ENCODE peak calls at places on chromosomes 6 and 20, in eight cellular contexts. R, T, P, X, O, F, B and C are unnamed samples.

GRCh38 chr6:46022110-46022948 is 6.7 kb upstream of the CLIC5 start:
- DNase-seq in T (no peak), O (no peak), P (no peak), R (no peak), X (no peak), B (no peak), F (no peak), C (no peak)

GRCh38 chr6:92647630-92648029 is 771.7 kb downstream of the EPHA7 start:
- DNase-seq in B (no peak), R (no peak), P (no peak), T (no peak), O (no peak), X (no peak), F (no peak), C (no peak)

GRCh38 chr6:30556714-30556963 is 350 bp upstream of the GNL1 start:
- DNase-seq in O (peak), T (peak), X (no peak), R (no peak), B (no peak), P (no peak), F (no peak), C (no peak)

GRCh38 chr6:36083446-36083845 is 46.9 kb upstream of the MAPK13 start:
- DNase-seq in R (no peak), F (no peak), O (no peak), P (no peak), T (no peak), B (no peak), X (no peak), C (no peak)

GRCh38 chr20:48129319-48129973 is 344.2 kb upstream of the SULF2 start:
- DNase-seq in X (no peak), R (no peak), F (no peak), P (no peak), O (no peak), B (no peak), T (no peak), C (no peak)

GRCh38 chr20:4056880-4057279 is 41.5 kb upstream of the RNF24 start:
- DNase-seq in F (no peak), R (no peak), O (no peak), P (no peak), X (no peak), T (no peak), B (no peak), C (no peak)

GRCh38 chr6:155313602-155314091 is 637 bp downstream of the TFB1M start:
- DNase-seq in R (no peak), X (no peak), O (no peak), B (no peak), P (peak), F (no peak), T (no peak), C (no peak)

GRCh38 chr6:56806368-56806767 is 148.5 kb upstream of the BEND6 start:
- DNase-seq in X (no peak), F (no peak), R (no peak), T (no peak), P (no peak), O (no peak), B (no peak), C (no peak)

GRCh38 chr20:57374931-57375651 is 16.1 kb upstream of the RBM38 start:
- DNase-seq in T (no peak), B (no peak), O (no peak), F (no peak), R (no peak), X (no peak), P (no peak), C (peak)

GRCh38 chr6:13066050-13066449 is 262.3 kb downstream of the TBC1D7 start:
- DNase-seq in T (no peak), O (no peak), X (no peak), P (no peak), F (no peak), R (no peak), B (no peak), C (no peak)

GRCh38 chr6:158703121-158703839 is 53.4 kb downstream of the SYTL3 start:
- DNase-seq in F (no peak), R (no peak), O (no peak), P (no peak), X (no peak), B (no peak), T (no peak), C (no peak)

GRCh38 chr20:32982617-32983458 is 21.4 kb downstream of the SUN5 start:
- DNase-seq in X (no peak), P (no peak), B (no peak), F (no peak), T (no peak), O (peak), R (no peak), C (no peak)

GRCh38 chr6:144936764-144937163 is 651.6 kb downstream of the UTRN start:
- DNase-seq in B (no peak), T (no peak), O (no peak), F (no peak), R (no peak), P (peak), X (no peak), C (no peak)

GRCh38 chr20:25252226-25252625 is 4.3 kb downstream of the PYGB start:
- DNase-seq in F (no peak), P (no peak), X (no peak), T (no peak), R (no peak), O (no peak), B (no peak), C (no peak)

GRCh38 chr20:25251019-25251418 is 3.1 kb downstream of the PYGB start:
- DNase-seq in F (no peak), P (no peak), O (no peak), X (no peak), R (no peak), B (no peak), T (no peak), C (no peak)

GRCh38 chr20:25250508-25250907 is 2.6 kb downstream of the PYGB start:
- DNase-seq in F (no peak), T (no peak), X (no peak), B (no peak), R (no peak), O (no peak), P (no peak), C (no peak)

GRCh38 chr20:25252686-25253421 is 5.0 kb downstream of the PYGB start:
- DNase-seq in R (no peak), T (no peak), F (no peak), P (no peak), X (no peak), B (no peak), O (no peak), C (no peak)

GRCh38 chr20:25251558-25251957 is 3.7 kb downstream of the PYGB start:
- DNase-seq in F (no peak), R (no peak), P (peak), X (no peak), B (no peak), O (no peak), T (no peak), C (no peak)
- H3K4me3 ChIP-seq in F (no peak), R (no peak), P (peak), X (peak), B (no peak), O (no peak), T (no peak), C (no peak)

GRCh38 chr6:7975764-7976146 is 65.2 kb upstream of the TXNDC5 start:
- DNase-seq in F (no peak), T (no peak), B (no peak), X (no peak), R (no peak), O (no peak), P (no peak), C (no peak)
- H3K4me3 ChIP-seq in F (no peak), T (no peak), B (no peak), X (no peak), R (no peak), O (no peak), P (peak), C (no peak)

GRCh38 chr6:53357576-53358343 is 9.0 kb upstream of the ELOVL5 start:
- DNase-seq in B (no peak), O (no peak), F (no peak), T (no peak), R (no peak), P (no peak), X (no peak), C (no peak)
- H3K4me3 ChIP-seq in B (no peak), O (no peak), F (no peak), T (peak), R (no peak), P (no peak), X (no peak), C (no peak)

GRCh38 chr6:125002090-125002741 is 40.0 kb downstream of the RNF217 start:
- DNase-seq in B (no peak), T (no peak), R (no peak), P (peak), F (peak), O (peak), X (no peak), C (peak)
- H3K4me3 ChIP-seq in B (no peak), T (no peak), R (peak), P (peak), F (no peak), O (no peak), X (peak), C (peak)